ENCODE peak calls at places on chromosomes 7 and 10, in seven cellular contexts. D is fibroblast of pulmonary artery; H is SJSA1; F is ACHN; V is mucosa of gallbladder; R is caudate nucleus; T is stimulated activated CD4-positive, alpha-beta T cell treated with anti-CD3 and anti-CD28 coated beads, TNF-alpha, amount 100 ng/mL, for 24 hours. K is an unnamed sample.

GRCh38 chr7:7564323-7564780 is 2.3 kb upstream of the MIOS start:
- DNase-seq in T (no peak), R (no peak), V (no peak), D (peak), H (peak), F (peak), K (no peak)

GRCh38 chr7:114083714-114084113 is 164.9 kb upstream of the PPP1R3A start:
- DNase-seq in H (no peak), V (no peak), T (no peak), R (no peak), F (no peak), D (no peak), K (no peak)

GRCh38 chr7:79968249-79968648 is 166.4 kb upstream of the GNAI1 start:
- DNase-seq in R (no peak), V (no peak), F (no peak), D (no peak), T (no peak), H (no peak), K (no peak)

GRCh38 chr7:8228766-8229674 is 32.9 kb downstream of the ICA1 start:
- DNase-seq in R (no peak), T (no peak), H (no peak), F (no peak), V (no peak), D (no peak), K (no peak)

GRCh38 chr7:2307690-2308107 is 6.5 kb downstream of the SNX8 start:
- DNase-seq in F (no peak), V (no peak), D (no peak), H (no peak), R (no peak), T (no peak), K (no peak)

GRCh38 chr7:69232445-69233376 is 365.6 kb upstream of the AUTS2 start:
- DNase-seq in H (no peak), D (no peak), T (no peak), F (no peak), V (no peak), R (no peak), K (no peak)

GRCh38 chr10:32065871-32066270 is 9.6 kb upstream of the KIF5B start:
- DNase-seq in T (no peak), V (no peak), F (no peak), H (no peak), D (peak), R (no peak), K (no peak)

GRCh38 chr10:42491801-42492200 is 146.6 kb downstream of the ZNF33B start:
- DNase-seq in V (no peak), R (no peak), F (no peak), H (no peak), T (no peak), D (no peak), K (no peak)

GRCh38 chr10:5692476-5693358 is 8.1 kb downstream of the TASOR2 start:
- DNase-seq in H (no peak), D (peak), F (peak), R (no peak), V (no peak), T (peak), K (no peak)

GRCh38 chr10:130455111-130455695 is 319.0 kb downstream of the GLRX3 start:
- DNase-seq in R (no peak), F (no peak), T (no peak), H (peak), D (no peak), V (no peak), K (no peak)

GRCh38 chr7:73967832-73968295 is 60.1 kb upstream of the ELN start:
- DNase-seq in R (no peak), H (peak), F (no peak), V (no peak), D (no peak), T (no peak), K (no peak)

GRCh38 chr7:75652788-75653187 is 86.0 kb downstream of the HIP1 start:
- DNase-seq in T (no peak), R (no peak), H (no peak), F (no peak), V (no peak), D (no peak), K (no peak)

GRCh38 chr7:44132039-44132438 is 8.7 kb upstream of the POLD2 start:
- DNase-seq in R (no peak), V (no peak), D (peak), F (peak), H (no peak), T (no peak), K (no peak)

GRCh38 chr10:25745976-25746375 is 188.1 kb upstream of the MYO3A start:
- DNase-seq in T (no peak), D (no peak), F (no peak), R (no peak), H (no peak), V (no peak), K (no peak)

GRCh38 chr10:71255540-71255816 is 43.1 kb downstream of the UNC5B start:
- DNase-seq in V (no peak), H (no peak), T (no peak), R (no peak), D (no peak), F (no peak), K (no peak)

GRCh38 chr7:367351-367841 is 77.4 kb downstream of the FOXL3 start:
- DNase-seq in H (no peak), V (no peak), F (no peak), R (no peak), D (no peak), T (no peak), K (no peak)

GRCh38 chr10:63614371-63614891 is 93.2 kb downstream of the REEP3 start:
- DNase-seq in D (peak), T (no peak), V (no peak), H (no peak), R (peak), F (no peak), K (no peak)

GRCh38 chr10:47299989-47300931 is at the start of gene GDF10:
- DNase-seq in F (no peak), T (peak), V (no peak), H (no peak), R (no peak), D (no peak), K (no peak)

GRCh38 chr10:4242561-4243035 is 457.6 kb upstream of the KLF6 start:
- DNase-seq in D (peak), F (no peak), V (no peak), H (no peak), T (no peak), R (no peak), K (no peak)

GRCh38 chr10:66322261-66322660 is 603.6 kb upstream of the LRRTM3 start:
- DNase-seq in F (no peak), R (no peak), V (peak), D (no peak), H (no peak), T (no peak), K (no peak)

GRCh38 chr10:560314-560992 is 129.0 kb downstream of the DIP2C start:
- DNase-seq in F (no peak), H (no peak), D (no peak), V (peak), T (no peak), R (no peak), K (no peak)

GRCh38 chr10:122121059-122121458 is 132.1 kb downstream of the TACC2 start:
- DNase-seq in H (no peak), R (no peak), T (no peak), D (no peak), F (peak), V (no peak), K (no peak)

GRCh38 chr10:132499367-132499685 is 38.3 kb upstream of the INPP5A start:
- DNase-seq in V (no peak), H (peak), R (no peak), F (no peak), D (no peak), T (no peak), K (no peak)

GRCh38 chr10:110723224-110723891 is 79.2 kb downstream of the RBM20 start:
- DNase-seq in F (no peak), R (no peak), H (no peak), T (no peak), V (no peak), D (no peak), K (no peak)

GRCh38 chr7:45180084-45180986 is 22.7 kb downstream of the RAMP3 start:
- DNase-seq in V (no peak), D (no peak), H (peak), R (no peak), T (no peak), F (no peak), K (no peak)

GRCh38 chr7:77649950-77650349 is 46.3 kb upstream of the RSBN1L start:
- DNase-seq in R (no peak), F (no peak), H (no peak), T (no peak), V (no peak), D (peak), K (no peak)

GRCh38 chr10:21693418-21693817 is 159.4 kb downstream of the MLLT10 start:
- DNase-seq in F (no peak), H (no peak), V (no peak), T (no peak), D (no peak), R (no peak), K (no peak)

GRCh38 chr7:151659219-151659618 is 139.5 kb upstream of the RHEB start:
- DNase-seq in F (no peak), V (no peak), H (no peak), T (no peak), R (no peak), D (no peak), K (no peak)

GRCh38 chr10:28294169-28294532 is 8.7 kb downstream of the MPP7 start:
- DNase-seq in V (no peak), T (no peak), D (no peak), R (no peak), H (no peak), F (no peak), K (no peak)

GRCh38 chr10:70331486-70332268 is 47.9 kb upstream of the NPFFR1 start:
- DNase-seq in H (peak), D (peak), V (peak), F (peak), T (no peak), R (no peak), K (peak)

GRCh38 chr10:84539244-84539643 is 210.9 kb downstream of the CCSER2 start:
- DNase-seq in V (no peak), T (no peak), F (no peak), D (peak), H (no peak), R (no peak), K (no peak)

GRCh38 chr10:91629715-91630549 is 2.9 kb downstream of the PPP1R3C start:
- DNase-seq in V (no peak), H (no peak), F (no peak), R (no peak), T (no peak), D (no peak), K (no peak)

GRCh38 chr10:102231357-102232318 is 5.5 kb downstream of the ELOVL3 start:
- DNase-seq in R (no peak), V (peak), H (peak), T (peak), F (peak), D (peak), K (no peak)

GRCh38 chr10:58140706-58141347 is 126.9 kb downstream of the IPMK start:
- DNase-seq in V (no peak), D (no peak), H (no peak), F (no peak), T (no peak), R (no peak), K (no peak)

GRCh38 chr7:45417735-45418134 is 156.4 kb upstream of the ADCY1 start:
- DNase-seq in T (no peak), R (no peak), H (no peak), V (no peak), F (no peak), D (no peak), K (no peak)

GRCh38 chr7:30474485-30474884 is 4.1 kb downstream of the NOD1 start:
- DNase-seq in T (no peak), H (no peak), F (no peak), V (no peak), D (no peak), R (no peak), K (no peak)

K was measured in GM18507.